ENCODE peak calls at places on chromosomes 16 and 17, in eight cellular contexts. D is renal cortical epithelial cell, I is memory B cell, J is lung, F is fibroblast of villous mesenchyme, P is AG09309, E is neuronal stem cell, O is M059J. V is an unnamed sample.

GRCh38 chr17:59837362-59838195 is 55.2 kb downstream of the TUBD1 start:
- DNase-seq in D (peak; percentile 100), I (peak; percentile 63), J (peak; percentile 86), F (peak; percentile 100), P (peak; percentile 100), E (peak; percentile 76), O (peak; percentile 100), V (peak; percentile 80)

GRCh38 chr16:31072540-31073072 is 1.4 kb downstream of the ZNF668 start:
- DNase-seq in D (peak; percentile 7), I (no peak), J (no peak), F (peak; percentile 46), P (no peak), E (peak; percentile 24), O (peak; percentile 47), V (no peak)

GRCh38 chr17:61410555-61411089 is 11.0 kb downstream of the TBX2 start:
- DNase-seq in D (no peak), I (peak; percentile 71), J (peak; percentile 78), F (peak; percentile 88), P (no peak), E (peak; percentile 68), O (no peak), V (no peak)

GRCh38 chr16:19118938-19119431 is 5.2 kb downstream of the ITPRIPL2 start:
- DNase-seq in D (peak; percentile 91), I (no peak), J (peak; percentile 52), F (peak; percentile 97), P (peak; percentile 79), E (no peak), O (peak; percentile 93), V (peak; percentile 67)

GRCh38 chr17:1179635-1180433 is at the start of gene ABR:
- DNase-seq in D (no peak), I (peak; percentile 55), J (no peak), F (peak; percentile 39), P (no peak), E (peak; percentile 67), O (peak; percentile 33), V (no peak)

GRCh38 chr17:44223574-44224046 is 4.1 kb upstream of the UBTF start:
- DNase-seq in D (peak; percentile 77), I (no peak), J (no peak), F (peak; percentile 20), P (no peak), E (no peak), O (peak; percentile 88), V (no peak)

GRCh38 chr16:30996324-30996999 is 11.5 kb downstream of the HSD3B7 start:
- DNase-seq in D (peak; percentile 31), I (no peak), J (no peak), F (peak; percentile 24), P (no peak), E (no peak), O (no peak), V (no peak)

GRCh38 chr17:31744541-31744951 is 114.5 kb downstream of the COPRS start:
- DNase-seq in D (no peak), I (no peak), J (no peak), F (no peak), P (no peak), E (no peak), O (peak; percentile 78), V (no peak)

GRCh38 chr17:42438600-42439567 is 15.8 kb upstream of the CAVIN1 start:
- DNase-seq in D (no peak), I (peak; percentile 35), J (no peak), F (peak; percentile 43), P (no peak), E (no peak), O (no peak), V (peak; percentile 25)

GRCh38 chr17:49989518-49989880 is 5.5 kb downstream of the DLX3 start:
- DNase-seq in D (no peak), I (no peak), J (no peak), F (no peak), P (no peak), E (no peak), O (no peak), V (no peak)

GRCh38 chr16:57941016-57941656 is 29.8 kb downstream of the CNGB1 start:
- DNase-seq in D (peak; percentile 46), I (no peak), J (peak; percentile 58), F (peak; percentile 8), P (no peak), E (no peak), O (peak; percentile 80), V (no peak)

GRCh38 chr16:2530629-2531318 is 434 bp downstream of the CEMP1 start:
- DNase-seq in D (no peak), I (no peak), J (no peak), F (no peak), P (no peak), E (no peak), O (no peak), V (no peak)

V was measured in stimulated activated naive B cell treated with anti-CD40 and anti-IgM and Interleukin-4, amounts not matched to agents 10 μg/mL and 1 μg/mL and 100 μg/mL, for 72 hours.